ENCODE peak calls at places on chromosomes 12 and 14, in five cellular contexts. V is AG08395, H is endothelial cell, W is hepatic stellate cell, D is left ventricle myocardium inferior. F is an unnamed sample.

GRCh38 chr14:104147346-104148125 is 9.1 kb downstream of the KIF26A start:
- DNase-seq in V (no peak), H (no peak), W (no peak), D (peak), F (no peak)

GRCh38 chr14:104423715-104424405 is 155.7 kb upstream of the C14orf180 start:
- DNase-seq in V (no peak), H (no peak), W (no peak), D (no peak), F (no peak)

GRCh38 chr14:100019156-100019882 is 45.9 kb upstream of the EVL start:
- DNase-seq in V (no peak), H (no peak), W (no peak), D (no peak), F (no peak)

GRCh38 chr14:101365329-101366158 is 195.8 kb upstream of the DIO3 start:
- DNase-seq in V (no peak), H (no peak), W (no peak), D (no peak), F (no peak)

GRCh38 chr14:91614187-91614586 is 104.1 kb upstream of the PPP4R3A start:
- DNase-seq in V (no peak), H (no peak), W (no peak), D (no peak), F (no peak)

GRCh38 chr12:111429760-111430417 is 24.2 kb downstream of the SH2B3 start:
- DNase-seq in V (no peak), H (no peak), W (no peak), D (no peak), F (no peak)

GRCh38 chr12:65004270-65004669 is 116.8 kb downstream of the WIF1 start:
- DNase-seq in V (peak), H (no peak), W (no peak), D (no peak), F (no peak)

GRCh38 chr14:72024504-72024903 is 92.3 kb downstream of the RGS6 start:
- DNase-seq in V (no peak), H (no peak), W (no peak), D (no peak), F (no peak)

GRCh38 chr12:71014180-71014785 is 93.7 kb upstream of the PTPRR start:
- DNase-seq in V (peak), H (no peak), W (no peak), D (no peak), F (no peak)

GRCh38 chr12:4763549-4763948 is 43.3 kb downstream of the GALNT8 start:
- DNase-seq in V (no peak), H (peak), W (no peak), D (no peak), F (no peak)

GRCh38 chr12:101828463-101829196 is 2.1 kb downstream of the GNPTAB start:
- DNase-seq in V (no peak), H (no peak), W (no peak), D (no peak), F (peak)

GRCh38 chr14:34912966-34913365 is 37.8 kb upstream of the BAZ1A start:
- DNase-seq in V (no peak), H (no peak), W (no peak), D (no peak), F (no peak)

GRCh38 chr12:55745361-55746146 is 2.6 kb downstream of the GDF11 start:
- DNase-seq in V (no peak), H (peak), W (no peak), D (peak), F (no peak)

GRCh38 chr14:102945346-102946130 is 23.1 kb downstream of the AMN start:
- DNase-seq in V (no peak), H (no peak), W (no peak), D (no peak), F (no peak)

GRCh38 chr12:80702889-80703605 is 4.4 kb upstream of the MYF6 start:
- DNase-seq in V (peak), H (no peak), W (peak), D (no peak), F (no peak)

GRCh38 chr14:65832431-65833253 is 420.1 kb downstream of the FUT8 start:
- DNase-seq in V (peak), H (peak), W (peak), D (no peak), F (no peak)

GRCh38 chr14:40218282-40218941 is 786.2 kb upstream of the FBXO33 start:
- DNase-seq in V (no peak), H (no peak), W (no peak), D (no peak), F (peak)

GRCh38 chr12:116879509-116880212 is 1.6 kb downstream of the HRK start:
- DNase-seq in V (no peak), H (no peak), W (no peak), D (no peak), F (no peak)

GRCh38 chr12:53224268-53224896 is 7.6 kb downstream of the RARG start:
- DNase-seq in V (no peak), H (no peak), W (no peak), D (no peak), F (no peak)

GRCh38 chr12:94676011-94676709 is 25.8 kb upstream of the TMCC3 start:
- DNase-seq in V (no peak), H (no peak), W (no peak), D (peak), F (no peak)

GRCh38 chr12:20508362-20508761 is 140.0 kb downstream of the PDE3A start:
- DNase-seq in V (no peak), H (no peak), W (no peak), D (no peak), F (no peak)

GRCh38 chr12:54603173-54603814 is 14.8 kb upstream of the PPP1R1A start:
- DNase-seq in V (peak), H (peak), W (peak), D (peak), F (peak)

GRCh38 chr12:67355428-67356385 is 86.5 kb downstream of the CAND1 start:
- DNase-seq in V (peak), H (peak), W (no peak), D (no peak), F (peak)

GRCh38 chr12:120873231-120873630 is 30.9 kb downstream of the SPPL3 start:
- DNase-seq in V (no peak), H (no peak), W (no peak), D (no peak), F (no peak)

GRCh38 chr12:57027805-57028153 is 11.4 kb upstream of the TAC3 start:
- DNase-seq in V (no peak), H (no peak), W (no peak), D (no peak), F (no peak)

GRCh38 chr12:31999692-32000091 is 40.5 kb downstream of the RESF1 start:
- DNase-seq in V (no peak), H (no peak), W (no peak), D (no peak), F (no peak)

GRCh38 chr12:129789921-129790320 is 113.9 kb downstream of the TMEM132D start:
- DNase-seq in V (no peak), H (no peak), W (no peak), D (no peak), F (no peak)

GRCh38 chr12:55728932-55729591 is at the start of gene CD63:
- DNase-seq in V (peak), H (peak), W (peak), D (peak), F (no peak)

GRCh38 chr14:96568646-96569045 is 66.5 kb downstream of the PAPOLA start:
- DNase-seq in V (no peak), H (no peak), W (no peak), D (no peak), F (no peak)

GRCh38 chr12:12899530-12900380 is 8.4 kb downstream of the GPRC5A start:
- DNase-seq in V (peak), H (no peak), W (peak), D (no peak), F (no peak)

GRCh38 chr14:100838493-100839440 is 12.8 kb downstream of the MEG3 start:
- DNase-seq in V (no peak), H (no peak), W (no peak), D (no peak), F (no peak)

GRCh38 chr12:67943295-67943892 is 45.9 kb upstream of the IFNG-AS1 start:
- DNase-seq in V (peak), H (peak), W (peak), D (no peak), F (peak)

GRCh38 chr12:81758421-81759214 is 532 bp downstream of the PPFIA2 start:
- DNase-seq in V (peak), H (peak), W (peak), D (peak), F (no peak)

GRCh38 chr12:12892670-12893290 is 1.4 kb downstream of the GPRC5A start:
- DNase-seq in V (no peak), H (no peak), W (no peak), D (no peak), F (peak)

GRCh38 chr14:58298880-58299664 is 717 bp downstream of the ARID4A start:
- DNase-seq in V (peak), H (peak), W (peak), D (peak), F (no peak)

GRCh38 chr12:49707812-49708147 is 575 bp upstream of the FMNL3 start:
- DNase-seq in V (no peak), H (no peak), W (no peak), D (no peak), F (peak)

GRCh38 chr14:33335366-33335765 is 396.7 kb downstream of the NPAS3 start:
- DNase-seq in V (no peak), H (no peak), W (no peak), D (no peak), F (no peak)

GRCh38 chr14:90760591-90761316 is 55.5 kb downstream of the TTC7B start:
- DNase-seq in V (peak), H (no peak), W (no peak), D (no peak), F (peak)

GRCh38 chr12:97984951-97985350 is 522.3 kb downstream of the RMST start:
- DNase-seq in V (no peak), H (no peak), W (no peak), D (no peak), F (no peak)

F was measured in NCI-H2029 treated with DMSO at 0.1 percent for 48 hours.